ENCODE peak calls at places on chromosomes 4 and X, in four cellular contexts. L, U, B and Z are unnamed samples.

GRCh38 chrX:52363247-52363883 is 5.5 kb upstream of the XAGE2 start:
- DNase-seq in L (no peak), U (no peak), B (peak), Z (no peak)

GRCh38 chr4:26459054-26459755 is 31.1 kb downstream of the CCKAR start:
- DNase-seq in L (no peak), U (peak), B (peak), Z (peak)

GRCh38 chr4:159048166-159048886 is 54.6 kb upstream of the RAPGEF2 start:
- DNase-seq in B (peak), L (peak), U (no peak), Z (peak)

GRCh38 chrX:56757327-56757726 is 28.3 kb downstream of the NBDY start:
- DNase-seq in U (no peak), L (no peak), B (no peak), Z (no peak)

GRCh38 chrX:103780701-103781402 is 4.2 kb downstream of the PLP1 start:
- DNase-seq in L (no peak), U (no peak), B (no peak), Z (no peak)

GRCh38 chr4:149029056-149029651 is 586.9 kb upstream of the NR3C2 start:
- DNase-seq in B (no peak), L (no peak), U (peak), Z (no peak)

GRCh38 chr4:125313989-125314602 is 659 bp upstream of the FAT4 start:
- DNase-seq in U (no peak), B (no peak), L (no peak), Z (no peak)

GRCh38 chr4:85166318-85166717 is 199.8 kb upstream of the WDFY3 start:
- DNase-seq in L (no peak), B (no peak), U (no peak), Z (no peak)

GRCh38 chr4:54103190-54103574 is 3.2 kb downstream of the GSX2 start:
- DNase-seq in U (no peak), L (no peak), B (no peak), Z (no peak)
- TF ChIP-seq CTCF in U (no peak), L (no peak), B (no peak), Z (no peak)

GRCh38 chr4:1291091-1291490 is 1.4 kb downstream of the MAEA start:
- DNase-seq in B (no peak), U (no peak), L (no peak), Z (no peak)

GRCh38 chr4:1290165-1290977 is 680 bp downstream of the MAEA start:
- DNase-seq in B (no peak), L (no peak), U (no peak), Z (no peak)

GRCh38 chr4:1285790-1286553 is 3.7 kb upstream of the MAEA start:
- DNase-seq in U (peak), L (no peak), B (no peak), Z (no peak)

GRCh38 chr4:1289232-1290164 is at the start of gene MAEA:
- DNase-seq in L (peak), U (peak), B (peak), Z (peak)

DNA sequence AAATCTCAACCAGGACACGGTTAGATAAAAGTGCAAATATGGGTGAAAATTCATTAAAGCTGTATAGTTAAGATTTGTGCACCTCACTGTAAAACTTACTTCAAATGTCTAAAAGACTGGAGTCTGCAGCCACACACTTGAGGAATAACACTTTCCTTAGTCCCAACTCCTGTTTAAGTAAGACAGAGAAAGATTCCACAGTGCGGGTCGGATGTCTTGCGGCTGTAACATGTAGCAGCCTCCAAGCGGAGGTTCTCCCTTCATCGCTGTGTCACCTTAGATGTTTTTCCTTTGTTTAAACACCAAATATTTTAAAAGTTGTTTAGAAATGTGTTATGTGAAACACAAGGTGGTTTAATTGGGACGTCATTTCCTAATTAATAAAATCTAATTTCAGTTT is 905 bp upstream of the MAEA start:
- DNase-seq in B (no peak), U (no peak), L (no peak), Z (no peak)
- TF ChIP-seq CTCF in B (no peak), U (no peak), L (no peak), Z (no peak)

GRCh38 chr4:77619408-77619807 is 13.8 kb downstream of the CXCL13 start:
- DNase-seq in B (no peak), U (no peak), L (no peak), Z (no peak)
- TF ChIP-seq CTCF in B (no peak), U (no peak), L (no peak), Z (no peak)

GRCh38 chr4:119627267-119628190 is 1.1 kb downstream of the PDE5A start:
- DNase-seq in U (peak), L (peak), B (peak), Z (peak)
- TF ChIP-seq CTCF in U (no peak), L (peak), B (no peak), Z (peak)

GRCh38 chrX:115911967-115912366 is 258.6 kb upstream of the AGTR2 start:
- DNase-seq in L (no peak), B (no peak), U (no peak), Z (no peak)

GRCh38 chrX:115906881-115907280 is 263.7 kb upstream of the AGTR2 start:
- DNase-seq in L (no peak), B (no peak), U (no peak), Z (no peak)

GRCh38 chrX:115913575-115913974 is 257.0 kb upstream of the AGTR2 start:
- DNase-seq in L (no peak), B (no peak), U (no peak), Z (no peak)

GRCh38 chrX:115909017-115909416 is 261.5 kb upstream of the AGTR2 start:
- DNase-seq in U (no peak), L (no peak), B (no peak), Z (no peak)

DNA sequence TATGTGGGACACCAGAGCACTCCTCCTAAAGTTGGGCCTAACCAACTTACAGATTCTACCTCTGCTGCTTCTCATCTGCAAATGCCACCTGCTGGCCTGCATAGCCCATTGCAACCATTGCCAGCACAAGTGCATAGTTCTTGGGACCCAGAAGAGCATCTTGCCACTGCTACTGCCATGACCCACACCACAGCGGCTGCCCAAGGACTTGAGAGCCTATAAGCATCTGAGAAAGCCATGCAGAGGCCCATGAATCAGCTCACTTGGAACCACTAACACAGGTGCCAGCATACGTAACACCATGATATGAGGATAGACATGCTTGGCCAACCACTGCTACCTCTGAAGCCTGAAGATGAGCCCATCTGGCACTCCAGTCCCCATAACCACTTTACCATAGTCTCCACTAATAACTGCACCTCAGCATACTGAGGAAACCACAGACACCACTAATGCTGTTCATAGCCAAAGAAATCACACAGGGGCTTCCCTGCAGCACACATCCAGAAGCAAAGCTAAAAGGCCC is 258.1 kb upstream of the AGTR2 start:
- DNase-seq in L (no peak), B (no peak), U (no peak), Z (no peak)
- TF ChIP-seq CTCF in L (no peak), B (no peak), U (no peak), Z (no peak)

DNA sequence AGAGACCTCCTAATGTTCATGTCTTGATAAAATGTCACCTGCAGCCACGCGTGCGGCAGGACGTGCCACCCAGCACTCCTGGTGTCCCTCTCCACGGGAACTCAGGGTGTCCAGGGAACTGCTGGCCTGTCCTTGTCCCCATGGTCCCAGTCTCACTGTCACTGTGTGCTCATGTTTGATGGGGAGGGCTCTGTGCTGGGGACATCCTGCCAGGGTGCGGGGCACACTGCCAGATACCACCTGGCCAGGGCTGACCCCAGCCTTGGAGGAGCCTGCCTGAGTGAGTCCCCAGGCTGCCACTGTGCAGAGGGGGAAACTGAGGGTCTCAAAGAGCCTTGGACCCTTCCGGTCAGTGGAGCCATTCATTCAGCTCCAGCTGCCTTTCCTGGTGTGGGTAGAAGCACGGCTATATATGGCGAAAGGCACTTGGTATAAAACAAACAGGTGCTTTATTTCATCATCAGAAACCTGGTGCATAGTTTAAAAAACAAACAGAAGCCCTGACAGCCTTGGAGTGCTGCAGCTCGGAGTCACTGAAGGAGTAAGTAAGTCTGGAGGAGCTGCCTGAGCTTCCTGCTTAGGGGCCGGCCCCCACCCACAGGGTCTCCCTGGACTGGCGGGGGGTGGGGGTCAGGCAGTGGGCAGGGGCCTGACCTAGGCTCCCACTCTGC is 32.9 kb downstream of the NOP14 start:
- DNase-seq in B (no peak), U (no peak), L (peak), Z (no peak)
- TF ChIP-seq CTCF in B (no peak), U (no peak), L (no peak), Z (no peak)

GRCh38 chr4:36394352-36394903 is 113.0 kb downstream of the DTHD1 start:
- DNase-seq in L (no peak), B (no peak), U (no peak), Z (no peak)

GRCh38 chr4:36402008-36402758 is 120.8 kb downstream of the DTHD1 start:
- DNase-seq in L (no peak), U (no peak), B (no peak), Z (no peak)

GRCh38 chr4:36399762-36400353 is 118.4 kb downstream of the DTHD1 start:
- DNase-seq in U (peak), L (no peak), B (peak), Z (peak)
- TF ChIP-seq CTCF in U (peak), L (peak), B (peak), Z (peak)

GRCh38 chrX:43961699-43962098 is 11.5 kb downstream of the NDP start:
- DNase-seq in B (no peak), L (no peak), U (peak), Z (no peak)
- TF ChIP-seq CTCF in B (peak), L (no peak), U (peak), Z (peak)